ENCODE peak calls at places on chromosomes 6 and 20, in four cellular contexts. B, V, J and Q are unnamed samples.

GRCh38 chr20:5090191-5090590 is 29.6 kb downstream of the PCNA start:
- DNase-seq in V (no peak), J (no peak), B (no peak), Q (no peak)

GRCh38 chr20:10502098-10502526 is 67.0 kb downstream of the SLX4IP start:
- DNase-seq in B (no peak), J (no peak), V (no peak), Q (no peak)

GRCh38 chr6:124658053-124658452 is 304.2 kb upstream of the RNF217 start:
- DNase-seq in B (no peak), V (no peak), J (no peak), Q (no peak)

GRCh38 chr6:89681983-89682564 is 43.5 kb upstream of the LYRM2 start:
- DNase-seq in J (no peak), V (no peak), B (no peak), Q (no peak)

GRCh38 chr6:158655569-158656450 is 6.0 kb downstream of the SYTL3 start:
- DNase-seq in V (no peak), J (no peak), B (peak), Q (no peak)

GRCh38 chr6:137146206-137146605 is 27.2 kb downstream of the IL22RA2 start:
- DNase-seq in B (no peak), V (no peak), J (no peak), Q (no peak)

GRCh38 chr6:121485359-121485809 is 49.9 kb downstream of the GJA1 start:
- DNase-seq in V (no peak), J (no peak), B (peak), Q (peak)

GRCh38 chr6:162124710-162125435 is 602.7 kb downstream of the PRKN start:
- DNase-seq in B (no peak), V (no peak), J (no peak), Q (no peak)

GRCh38 chr6:138198430-138199091 is 19.7 kb downstream of the PBOV1 start:
- DNase-seq in B (no peak), J (no peak), V (no peak), Q (no peak)

GRCh38 chr6:32082951-32083350 is 26.2 kb downstream of the TNXB start:
- DNase-seq in B (no peak), J (no peak), V (no peak), Q (no peak)

GRCh38 chr6:169826697-169827096 is 75.3 kb downstream of the ERMARD start:
- DNase-seq in V (no peak), B (no peak), J (no peak), Q (no peak)

GRCh38 chr6:4678506-4679300 is 97.5 kb upstream of the CDYL start:
- DNase-seq in B (no peak), J (no peak), V (no peak), Q (no peak)

GRCh38 chr6:159301277-159301676 is 132.1 kb downstream of the FNDC1 start:
- DNase-seq in J (no peak), B (no peak), V (no peak), Q (no peak)

GRCh38 chr6:107105511-107106116 is 9.7 kb downstream of the BEND3 start:
- DNase-seq in V (no peak), J (no peak), B (no peak), Q (no peak)

GRCh38 chr6:3209114-3210023 is 18.1 kb downstream of the TUBB2B start:
- DNase-seq in V (peak), B (peak), J (peak), Q (peak)

GRCh38 chr6:156873654-156874380 is 96.6 kb downstream of the ARID1B start:
- DNase-seq in V (no peak), J (no peak), B (no peak), Q (no peak)

GRCh38 chr6:24907959-24908358 is 27.8 kb downstream of the RIPOR2 start:
- DNase-seq in B (no peak), V (no peak), J (no peak), Q (no peak)

GRCh38 chr20:58852559-58853271 is at the start of gene GNAS:
- DNase-seq in B (peak), V (no peak), J (peak), Q (peak)

GRCh38 chr20:50350510-50351249 is 159.5 kb upstream of the PTPN1 start:
- DNase-seq in V (no peak), B (no peak), J (no peak), Q (no peak)

GRCh38 chr6:161079566-161080262 is 88.1 kb downstream of the MAP3K4 start:
- DNase-seq in V (no peak), B (peak), J (peak), Q (no peak)

GRCh38 chr6:129440691-129441090 is 269.3 kb downstream of the ARHGAP18 start:
- DNase-seq in V (no peak), J (peak), B (peak), Q (no peak)

GRCh38 chr20:46169245-46170171 is 51.4 kb downstream of the CD40 start:
- DNase-seq in V (no peak), B (no peak), J (no peak), Q (no peak)

GRCh38 chr6:137847748-137848147 is 19.3 kb upstream of the TNFAIP3 start:
- DNase-seq in V (no peak), J (no peak), B (no peak), Q (no peak)

GRCh38 chr6:106080106-106081095 is 5.7 kb upstream of the PRDM1 start:
- DNase-seq in J (no peak), B (no peak), V (no peak), Q (no peak)

GRCh38 chr6:119881416-119881815 is 531.9 kb upstream of the MAN1A1 start:
- DNase-seq in J (no peak), V (no peak), B (no peak), Q (no peak)

GRCh38 chr6:63676412-63677114 is 41.0 kb downstream of the PHF3 start:
- DNase-seq in J (no peak), B (peak), V (no peak), Q (no peak)

GRCh38 chr6:74137910-74138309 is 441.9 kb downstream of the CD109 start:
- DNase-seq in B (peak), V (no peak), J (no peak), Q (peak)

GRCh38 chr20:29750268-29750899 is 1507.1 kb upstream of the DEFB115 start:
- DNase-seq in J (no peak), V (no peak), B (no peak), Q (no peak)

GRCh38 chr6:97215157-97215769 is 67.8 kb downstream of the MMS22L start:
- DNase-seq in V (no peak), B (peak), J (peak), Q (peak)

GRCh38 chr20:32167552-32167951 is 40.0 kb downstream of the PLAGL2 start:
- DNase-seq in V (no peak), B (no peak), J (no peak), Q (no peak)

GRCh38 chr20:1588166-1588868 is 30.8 kb upstream of the SIRPD start:
- DNase-seq in B (no peak), V (no peak), J (no peak), Q (no peak)

GRCh38 chr6:3596736-3597135 is 139.9 kb upstream of the SLC22A23 start:
- DNase-seq in B (no peak), J (no peak), V (no peak), Q (no peak)

GRCh38 chr6:52019851-52020250 is 67.6 kb downstream of the PKHD1 start:
- DNase-seq in V (no peak), J (no peak), B (no peak), Q (no peak)

GRCh38 chr6:107665386-107665785 is 158.7 kb downstream of the SCML4 start:
- DNase-seq in V (no peak), J (no peak), B (peak), Q (no peak)

GRCh38 chr6:111841822-111842221 is 31.4 kb downstream of the FYN start:
- DNase-seq in B (peak), V (peak), J (no peak), Q (no peak)

GRCh38 chr6:89353702-89354392 is 1.3 kb upstream of the UBE2J1 start:
- DNase-seq in J (no peak), B (no peak), V (no peak), Q (no peak)

GRCh38 chr6:159062564-159062945 is 17.8 kb upstream of the TAGAP start:
- DNase-seq in J (no peak), B (no peak), V (no peak), Q (no peak)

GRCh38 chr6:15573376-15573775 is 89.5 kb downstream of the DTNBP1 start:
- DNase-seq in B (no peak), V (no peak), J (no peak), Q (no peak)

GRCh38 chr6:130982941-130983456 is 80.0 kb downstream of the EPB41L2 start:
- DNase-seq in V (no peak), B (peak), J (no peak), Q (no peak)

GRCh38 chr6:141364694-141365093 is 768.0 kb upstream of the GJE1 start:
- DNase-seq in B (no peak), V (no peak), J (no peak), Q (no peak)

GRCh38 chr20:24148372-24148771 is 159.8 kb upstream of the GGTLC1 start:
- DNase-seq in V (peak), J (no peak), B (no peak), Q (no peak)

GRCh38 chr20:24150406-24150805 is 161.8 kb upstream of the GGTLC1 start:
- DNase-seq in J (no peak), B (no peak), V (no peak), Q (no peak)

GRCh38 chr20:24151621-24152020 is 163.0 kb upstream of the GGTLC1 start:
- DNase-seq in V (no peak), J (no peak), B (no peak), Q (no peak)

GRCh38 chr20:24149175-24149574 is 160.6 kb upstream of the GGTLC1 start:
- DNase-seq in V (no peak), J (no peak), B (no peak), Q (peak)

GRCh38 chr20:24149881-24150307 is 161.3 kb upstream of the GGTLC1 start:
- DNase-seq in V (no peak), B (no peak), J (peak), Q (peak)
- TF ChIP-seq ELK1 in V (no peak), B (no peak), J (no peak), Q (no peak)

GRCh38 chr6:116030745-116031144 is 29.9 kb downstream of the FRK start:
- DNase-seq in V (no peak), J (no peak), B (no peak), Q (no peak)

GRCh38 chr6:116027821-116028220 is 32.9 kb downstream of the FRK start:
- DNase-seq in B (no peak), J (no peak), V (no peak), Q (no peak)

GRCh38 chr6:116029535-116029934 is 31.2 kb downstream of the FRK start:
- DNase-seq in V (no peak), J (no peak), B (no peak), Q (no peak)

GRCh38 chr6:116025405-116025804 is 35.3 kb downstream of the FRK start:
- DNase-seq in V (no peak), J (no peak), B (no peak), Q (no peak)

GRCh38 chr6:116028233-116028632 is 32.5 kb downstream of the FRK start:
- DNase-seq in B (no peak), J (no peak), V (no peak), Q (no peak)
- TF ChIP-seq ELK1 in B (no peak), J (no peak), V (no peak), Q (no peak)

DNA sequence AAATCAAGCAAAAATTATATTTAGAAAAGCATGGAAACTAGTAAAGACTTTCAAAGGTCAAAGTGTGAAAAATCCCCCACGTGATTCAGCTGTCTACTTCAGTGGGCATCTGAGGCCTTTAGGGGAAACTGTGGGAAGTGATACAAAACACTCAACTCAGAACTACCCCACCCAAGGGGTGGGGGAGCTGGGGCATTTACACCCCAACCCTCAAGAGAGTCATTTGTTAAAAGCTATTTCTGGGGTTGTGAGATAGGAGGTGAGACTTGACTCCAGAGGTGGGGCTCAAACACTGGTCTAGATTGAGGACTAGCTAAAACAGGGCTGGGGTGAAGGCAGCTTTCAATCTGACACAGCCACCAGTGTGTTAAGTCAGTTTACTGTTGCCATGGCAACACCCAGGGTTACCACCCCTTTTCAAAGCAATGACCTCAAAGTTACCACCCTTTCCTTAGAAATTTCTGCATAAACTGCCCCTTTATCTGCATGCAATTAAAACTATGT is 9.8 kb upstream of the GTSF1L start:
- DNase-seq in V (peak), B (peak), J (peak), Q (no peak)
- TF ChIP-seq ELK1 in V (no peak), B (no peak), J (no peak), Q (no peak)

GRCh38 chr6:145502417-145502816 is 232.9 kb downstream of the EPM2A start:
- DNase-seq in J (no peak), B (no peak), V (no peak), Q (peak)
- TF ChIP-seq ELK1 in J (no peak), B (no peak), V (no peak), Q (no peak)

GRCh38 chr20:61812121-61812520 is 253.6 kb downstream of the TAF4 start:
- DNase-seq in J (no peak), V (no peak), B (no peak), Q (no peak)

GRCh38 chr20:61814244-61814643 is 251.4 kb downstream of the TAF4 start:
- DNase-seq in B (no peak), J (no peak), V (no peak), Q (no peak)

GRCh38 chr20:61813791-61814190 is 251.9 kb downstream of the TAF4 start:
- DNase-seq in J (no peak), B (no peak), V (no peak), Q (no peak)

GRCh38 chr20:61814726-61815125 is 251.0 kb downstream of the TAF4 start:
- DNase-seq in V (no peak), J (no peak), B (no peak), Q (no peak)

GRCh38 chr20:61812771-61813485 is 252.8 kb downstream of the TAF4 start:
- DNase-seq in J (no peak), B (no peak), V (no peak), Q (no peak)
- TF ChIP-seq ELK1 in J (no peak), B (no peak), V (no peak), Q (no peak)

DNA sequence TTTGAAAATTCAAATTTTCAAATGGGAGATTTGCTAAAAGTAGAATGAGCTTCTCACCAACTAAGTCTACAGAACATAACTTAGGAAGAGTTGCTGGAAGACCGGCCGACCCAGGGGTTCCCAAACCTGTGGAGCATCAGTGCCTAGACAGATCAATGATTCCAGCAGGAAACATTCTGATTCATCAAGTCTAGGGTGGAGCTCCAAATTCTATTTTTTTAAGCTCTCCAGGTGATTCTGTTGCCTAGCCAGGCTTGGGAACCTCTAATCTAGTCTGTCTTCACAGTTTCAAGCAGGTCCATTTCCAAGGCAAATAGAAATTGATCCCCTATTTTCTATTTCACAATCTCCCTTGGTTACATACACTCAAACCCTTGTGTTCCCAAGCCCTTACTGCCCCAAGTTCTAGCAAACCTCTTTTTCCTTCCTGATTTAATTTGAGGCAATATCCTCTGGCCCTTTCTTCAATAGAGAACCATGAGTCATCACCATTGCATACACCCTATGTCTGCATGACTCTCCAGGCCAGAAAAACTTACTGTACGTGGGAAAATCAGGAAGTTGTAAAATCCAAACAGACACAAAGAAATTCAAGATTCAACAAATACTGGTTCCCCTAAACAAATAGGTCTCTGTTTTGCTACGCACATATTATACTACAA is 8.9 kb downstream of the ATXN1 start:
- DNase-seq in V (no peak), J (no peak), B (peak), Q (peak)
- TF ChIP-seq ELK1 in V (no peak), J (no peak), B (no peak), Q (no peak)

DNA sequence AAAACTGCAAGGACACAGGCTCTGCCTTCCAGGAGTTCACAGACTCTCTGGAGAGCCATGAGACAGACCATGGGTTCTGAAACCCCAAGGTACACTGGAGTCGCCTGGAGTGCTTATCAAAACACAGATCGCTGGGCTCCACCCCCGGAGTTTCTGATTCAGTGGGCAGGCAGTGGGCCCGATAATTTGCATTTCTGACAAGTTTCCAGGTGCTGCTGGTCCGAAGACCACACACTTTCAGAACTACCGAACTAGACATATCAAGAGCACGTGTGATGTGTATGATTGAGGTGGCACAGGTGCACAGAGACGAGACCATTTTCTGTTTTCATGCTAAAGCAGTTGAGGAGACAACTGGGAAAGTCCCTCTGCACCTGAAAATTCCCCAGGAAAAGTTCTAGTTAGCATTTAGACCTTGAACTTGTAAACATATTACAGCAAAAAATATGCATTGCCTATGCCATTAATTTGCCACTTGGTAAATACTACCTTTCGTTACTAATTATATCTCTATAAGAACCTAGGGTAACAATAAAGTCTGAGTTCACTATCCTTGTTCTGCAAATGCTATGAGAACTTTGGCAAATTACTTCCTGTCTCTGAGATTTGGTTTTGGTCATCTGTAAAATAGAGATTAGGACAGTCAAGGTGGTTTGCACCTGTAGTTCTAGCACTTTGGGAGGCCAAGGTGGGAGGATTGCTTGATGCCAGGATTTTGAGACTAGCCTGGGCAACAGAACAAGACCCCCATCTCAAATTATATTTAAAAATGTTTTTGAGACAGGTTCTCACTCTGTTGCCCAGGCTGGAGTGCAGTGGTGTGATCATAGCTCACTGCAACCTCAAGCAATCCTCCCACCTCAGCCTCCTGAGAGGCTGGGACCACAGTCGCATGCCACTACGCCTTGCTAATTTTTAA is 14.3 kb upstream of the PIM1 start:
- DNase-seq in J (peak), B (no peak), V (peak), Q (no peak)
- TF ChIP-seq ELK1 in J (no peak), B (no peak), V (peak), Q (no peak)

DNA sequence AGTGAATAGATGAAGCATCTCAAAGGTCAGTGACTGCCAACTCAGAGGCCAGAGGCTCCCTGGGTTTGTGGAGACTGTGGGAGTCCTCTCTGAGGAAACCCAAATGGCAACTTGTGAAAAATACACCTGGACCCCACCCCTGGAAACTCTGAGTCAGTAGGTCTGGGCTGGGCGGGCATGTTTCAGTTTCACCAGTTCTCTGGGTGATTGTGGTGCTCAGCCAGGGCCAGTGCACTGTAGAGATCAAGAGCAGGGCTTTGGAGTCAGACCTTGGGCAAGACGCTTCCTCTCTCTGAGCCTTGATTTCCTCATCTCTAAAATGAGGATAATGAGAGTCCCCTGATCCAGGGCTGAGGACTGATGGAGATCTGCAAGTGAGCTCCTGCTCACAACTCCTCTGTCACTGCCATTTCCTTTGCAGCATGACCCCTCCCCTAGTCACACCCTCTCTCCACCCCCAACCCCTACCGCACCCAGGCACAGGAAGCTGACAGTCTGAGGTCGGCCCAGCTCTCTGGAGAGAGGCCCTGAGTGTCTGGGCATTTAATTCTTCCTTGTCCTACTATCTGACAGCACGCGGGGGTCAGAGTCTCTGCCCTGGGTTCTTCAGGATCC is 5.1 kb downstream of the DEF6 start:
- DNase-seq in B (peak), J (peak), V (peak), Q (no peak)
- TF ChIP-seq ELK1 in B (no peak), J (no peak), V (peak), Q (no peak)

DNA sequence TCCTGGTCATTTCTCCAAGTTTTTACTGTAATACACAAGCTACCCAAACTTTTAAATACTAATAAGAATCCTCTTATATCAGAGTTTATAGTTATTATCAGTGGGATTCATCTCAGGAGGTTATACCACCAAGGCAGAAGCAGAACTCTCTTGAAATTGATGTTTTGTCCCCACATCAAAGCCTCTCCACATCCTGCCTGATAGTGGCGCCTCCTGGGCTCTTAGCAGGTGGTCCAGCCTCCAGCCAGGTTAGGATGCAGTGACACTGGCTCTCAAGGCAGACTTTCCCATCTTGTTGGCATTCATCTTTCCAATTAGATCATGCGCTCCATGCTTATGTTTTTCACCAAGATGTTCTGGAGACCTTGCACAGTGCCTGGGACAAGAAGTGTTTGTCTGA is 81.8 kb upstream of the INSM1 start:
- DNase-seq in J (no peak), V (no peak), B (no peak), Q (no peak)
- TF ChIP-seq ELK1 in J (no peak), V (no peak), B (no peak), Q (no peak)

GRCh38 chr6:148972481-148972880 is 225.7 kb downstream of the UST start:
- DNase-seq in B (no peak), J (peak), V (no peak), Q (peak)
- TF ChIP-seq ELK1 in B (no peak), J (no peak), V (no peak), Q (no peak)